ENCODE peak calls at places on chromosomes 13 and 19, in ten cellular contexts. X, Z, Y, G, S, M, J, R, Q and A are unnamed samples.

GRCh38 chr19:19319725-19320361 is 466 bp downstream of the SUGP1 start:
- DNase-seq in R (no peak), Q (no peak), G (no peak), S (no peak), X (peak), Y (no peak), M (no peak), Z (no peak), J (peak), A (no peak)

GRCh38 chr13:37651891-37652290 is 53.3 kb upstream of the POSTN start:
- DNase-seq in X (no peak), Q (no peak), M (no peak), R (no peak), S (no peak), J (no peak), G (peak), Z (no peak), Y (no peak), A (no peak)

GRCh38 chr13:113586661-113587479 is 2.3 kb downstream of the TFDP1 start:
- DNase-seq in X (no peak), G (no peak), S (no peak), J (no peak), M (no peak), Q (no peak), Y (no peak), R (no peak), Z (no peak), A (no peak)

GRCh38 chr19:53432088-53432661 is 391 bp downstream of the ZNF761 start:
- DNase-seq in Z (no peak), X (no peak), J (peak), G (peak), S (peak), Y (no peak), R (no peak), Q (no peak), M (no peak), A (peak)

GRCh38 chr13:33508060-33508459 is 222.5 kb upstream of the STARD13 start:
- DNase-seq in G (no peak), Y (no peak), R (no peak), M (no peak), S (no peak), Z (no peak), Q (no peak), X (no peak), J (no peak), A (no peak)

GRCh38 chr19:30046522-30046921 is 104.5 kb downstream of the URI1 start:
- DNase-seq in Q (no peak), J (peak), M (peak), X (no peak), G (peak), R (no peak), S (peak), Z (no peak), Y (no peak), A (no peak)

GRCh38 chr19:43562698-43563241 is 12.6 kb downstream of the XRCC1 start:
- DNase-seq in Z (peak), R (peak), S (peak), G (peak), Q (peak), M (no peak), Y (peak), X (peak), J (no peak), A (peak)

GRCh38 chr13:75803175-75803611 is 167.1 kb downstream of the LMO7 start:
- DNase-seq in Z (no peak), Q (no peak), Y (no peak), S (no peak), X (no peak), R (no peak), J (no peak), M (no peak), G (no peak), A (no peak)